ENCODE peak calls at places on chromosomes 1 and 21, in seven cellular contexts. H is IMR-90, X is H9, T is neuronal stem cell, W is trophoblast cell, I is mesendoderm, U is H1. F is an unnamed sample.

GRCh38 chr1:228212415-228212965 is 4.6 kb downstream of the OBSCN start:
- DNase-seq in H (no peak), X (peak; percentile 65), T (no peak), W (peak; percentile 13), I (peak; percentile 27), U (peak; percentile 79), F (peak; percentile 6)

GRCh38 chr1:184113251-184113650 is 61.7 kb downstream of the TSEN15 start:
- DNase-seq in H (no peak), X (no peak), T (no peak), W (no peak), I (peak; percentile 2), U (no peak), F (peak; percentile 45)

GRCh38 chr1:97340951-97341350 is 579.9 kb downstream of the DPYD start:
- DNase-seq in H (peak; percentile 84), X (no peak), T (no peak), W (no peak), I (no peak), U (no peak), F (peak; percentile 81)

GRCh38 chr1:10561497-10561896 is 86.7 kb downstream of the PEX14 start:
- DNase-seq in H (peak; percentile 61), X (no peak), T (no peak), W (no peak), I (no peak), U (no peak), F (no peak)

GRCh38 chr1:34984435-34985062 is 598 bp downstream of the TMEM35B start:
- DNase-seq in H (peak; percentile 33), X (no peak), T (no peak), W (peak; percentile 2), I (peak; percentile 50), U (no peak), F (peak; percentile 70)

GRCh38 chr1:78892251-78892650 is 114.3 kb downstream of the ADGRL4 start:
- DNase-seq in H (peak; percentile 61), X (no peak), T (no peak), W (no peak), I (no peak), U (no peak), F (no peak)

GRCh38 chr1:93080424-93080823 is 1.3 kb downstream of the MTF2 start:
- DNase-seq in H (peak; percentile 83), X (no peak), T (no peak), W (peak; percentile 55), I (peak; percentile 80), U (no peak), F (peak; percentile 76)

GRCh38 chr1:218164930-218165686 is 120.0 kb upstream of the RRP15 start:
- DNase-seq in H (no peak), X (peak; percentile 65), T (peak; percentile 38), W (no peak), I (peak; percentile 57), U (peak; percentile 84), F (peak; percentile 23)

GRCh38 chr1:113677250-113678158 is 81.8 kb downstream of the PHTF1 start:
- DNase-seq in H (peak; percentile 63), X (no peak), T (peak; percentile 31), W (peak; percentile 63), I (peak; percentile 53), U (no peak), F (peak; percentile 65)

GRCh38 chr1:47696404-47696910 is 258.6 kb downstream of the FOXD2 start:
- DNase-seq in H (no peak), X (no peak), T (no peak), W (no peak), I (no peak), U (no peak), F (no peak)

GRCh38 chr1:159960721-159961381 is 6.8 kb upstream of the SLAMF9 start:
- DNase-seq in H (peak; percentile 67), X (peak; percentile 21), T (no peak), W (peak; percentile 16), I (no peak), U (no peak), F (peak; percentile 2)

DNA sequence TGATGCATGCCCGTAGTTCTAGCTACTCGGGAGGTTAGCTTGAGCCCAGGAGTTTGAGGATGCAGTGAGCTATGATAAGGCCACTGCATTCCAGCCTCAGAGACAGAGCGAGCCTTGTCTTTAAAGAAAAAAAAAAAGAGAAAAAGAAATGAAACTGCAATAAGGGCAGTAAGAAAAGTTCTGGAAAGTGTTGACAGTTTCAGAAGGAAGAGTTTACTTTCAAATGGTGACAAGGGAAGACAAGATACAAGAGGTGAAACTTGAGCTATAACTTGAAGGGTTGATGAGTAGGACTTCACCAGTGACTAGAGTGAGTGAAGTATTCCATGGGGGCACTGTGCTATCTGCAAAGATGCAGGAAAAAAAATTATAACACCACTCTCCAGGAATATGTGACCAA is 125.0 kb downstream of the AKT3 start:
- DNase-seq in H (no peak), X (no peak), T (no peak), W (peak; percentile 26), I (no peak), U (no peak), F (no peak)
- H3K4me2 ChIP-seq in H (peak overlapping the region; percentile 4), X (no peak overlapping the region), T (no peak overlapping the region), W (no peak overlapping the region), I (no peak overlapping the region), U (no peak overlapping the region), F (no peak overlapping the region)

GRCh38 chr1:214441119-214441518 is 110.3 kb downstream of the PTPN14 start:
- DNase-seq in H (peak; percentile 24), X (no peak), T (no peak), W (peak; percentile 97), I (no peak), U (no peak), F (peak; percentile 94)
- H3K4me1 ChIP-seq in H (peaks cover 15% of the 10 kb centered on the region), X (peaks cover 17% of the 10 kb centered on the region), T (peaks cover 7% of the 10 kb centered on the region), W (peaks cover 20% of the 10 kb centered on the region), I (peaks cover 28% of the 10 kb centered on the region), U (peaks cover 20% of the 10 kb centered on the region), F (peaks cover 10% of the 10 kb centered on the region)

GRCh38 chr1:24657781-24658180 is 14.7 kb downstream of the SRRM1 start:
- DNase-seq in H (no peak), X (no peak), T (no peak), W (no peak), I (no peak), U (no peak), F (no peak)
- H3K79me1 ChIP-seq in H (peaks cover 31% of the 10 kb centered on the region), X (peaks cover 3% of the 10 kb centered on the region), T (peaks cover 3% of the 10 kb centered on the region), W (no peaks in the 10 kb centered on the region), I (peaks cover 6% of the 10 kb centered on the region), U (no peaks in the 10 kb centered on the region), F (peaks cover 8% of the 10 kb centered on the region)

GRCh38 chr21:17463441-17463840 is 49.4 kb upstream of the CXADR start:
- DNase-seq in H (peak; percentile 97), X (no peak), T (no peak), W (no peak), I (peak; percentile 3), U (no peak), F (peak; percentile 44)

GRCh38 chr21:17461582-17461981 is 51.3 kb upstream of the CXADR start:
- DNase-seq in H (peak; percentile 43), X (no peak), T (no peak), W (no peak), I (no peak), U (no peak), F (peak; percentile 59)

GRCh38 chr21:17462276-17462981 is 50.4 kb upstream of the CXADR start:
- DNase-seq in H (peak; percentile 42), X (no peak), T (no peak), W (no peak), I (no peak), U (no peak), F (no peak)

GRCh38 chr21:17460094-17460493 is 52.7 kb upstream of the CXADR start:
- DNase-seq in H (no peak), X (no peak), T (no peak), W (no peak), I (no peak), U (no peak), F (no peak)

DNA sequence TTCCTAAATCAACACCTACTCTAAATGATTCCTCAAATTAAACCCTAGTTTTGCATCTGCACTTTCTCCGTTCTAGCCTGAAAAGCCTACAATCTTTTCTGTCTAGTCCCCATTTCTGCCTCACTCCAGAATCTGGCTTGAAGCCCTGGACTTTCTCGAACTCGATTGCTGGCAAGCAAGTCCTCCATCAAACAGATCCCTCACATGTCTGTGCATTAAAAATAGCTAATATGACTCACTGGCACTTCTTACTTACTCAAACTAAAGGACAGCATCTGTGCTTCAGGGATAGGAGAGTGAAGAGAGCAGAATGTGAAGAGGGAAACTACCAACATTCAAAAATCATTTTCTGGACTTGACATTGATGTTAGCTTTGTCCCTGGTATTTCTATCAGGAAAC is 51.8 kb upstream of the CXADR start:
- DNase-seq in H (peak; percentile 92), X (no peak), T (no peak), W (no peak), I (no peak), U (no peak), F (peak; percentile 86)
- H3K4me2 ChIP-seq in H (peak overlapping the region; percentile 75), X (no peak overlapping the region), T (no peak overlapping the region), W (no peak overlapping the region), I (no peak overlapping the region), U (no peak overlapping the region), F (no peak overlapping the region)

GRCh38 chr1:246797597-246797996 is 73.4 kb downstream of the SCCPDH start:
- DNase-seq in H (no peak), X (no peak), T (no peak), W (peak; percentile 61), I (no peak), U (no peak), F (no peak)
- H3K4me1 ChIP-seq in H (peaks cover 6% of the 10 kb centered on the region), X (peaks cover 10% of the 10 kb centered on the region), T (peaks cover 21% of the 10 kb centered on the region), W (peaks cover 7% of the 10 kb centered on the region), I (peaks cover 14% of the 10 kb centered on the region), U (peaks cover 30% of the 10 kb centered on the region), F (peaks cover 6% of the 10 kb centered on the region)

DNA sequence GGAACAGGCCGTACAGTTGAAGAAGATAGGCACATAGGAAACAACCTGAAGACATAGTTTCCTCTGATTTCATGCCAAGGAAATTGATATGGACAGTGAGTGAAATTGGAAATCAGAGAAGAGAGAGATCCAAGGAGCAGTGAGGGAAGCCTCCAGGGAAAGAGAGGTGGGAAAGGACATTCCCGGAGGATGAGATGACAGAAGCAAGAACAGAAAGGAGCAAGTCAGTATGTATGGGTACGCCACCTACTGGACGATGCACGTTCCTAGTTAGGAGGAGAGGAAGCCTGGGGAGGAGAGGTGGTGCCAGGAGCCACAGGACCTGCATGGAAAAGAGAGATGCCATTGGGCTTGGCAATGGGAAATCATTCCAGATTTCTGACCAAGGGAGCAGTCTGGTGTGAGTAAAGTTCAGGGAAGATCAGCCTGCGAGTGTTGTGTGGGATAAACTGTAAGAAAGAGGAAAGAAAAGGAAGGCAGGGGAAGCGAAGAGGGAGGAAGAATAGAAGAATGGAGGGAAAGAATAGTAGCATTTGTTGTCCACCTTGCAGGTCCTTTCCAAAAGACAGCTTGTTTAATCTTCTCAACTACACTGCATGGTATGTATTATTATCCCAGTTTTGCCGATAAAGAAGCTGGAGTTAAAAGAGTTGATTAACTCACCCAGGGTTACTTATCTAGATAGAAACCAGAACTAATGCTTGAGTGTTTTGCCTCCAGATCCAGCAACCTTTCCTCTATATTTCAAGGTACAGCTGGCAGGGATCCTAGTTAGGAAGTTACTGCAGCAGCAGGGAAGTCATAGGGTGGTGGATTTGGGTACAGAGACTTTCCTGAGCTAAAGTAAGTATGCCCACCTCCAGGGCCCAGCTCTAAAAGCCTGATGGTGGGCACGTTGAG is 27.4 kb downstream of the C1orf116 start:
- DNase-seq in H (peak; percentile 74), X (peak; percentile 77), T (peak; percentile 47), W (peak; percentile 80), I (peak; percentile 93), U (peak; percentile 69), F (peak; percentile 75)
- H3K79me1 ChIP-seq in H (no peaks in the 10 kb centered on the region), X (no peaks in the 10 kb centered on the region), T (no peaks in the 10 kb centered on the region), W (no peaks in the 10 kb centered on the region), I (no peaks in the 10 kb centered on the region), U (no peaks in the 10 kb centered on the region), F (no peaks in the 10 kb centered on the region)

F was measured in mesenchymal stem cell.